ENCODE peak calls at places on chromosomes 12 and 14, in ten cellular contexts. C, V, D, A, H, P, L, B, N and I are unnamed samples.

GRCh38 chr12:57149309-57149900 is 2.0 kb upstream of the LRP1-AS start:
- DNase-seq in V (no peak), D (no peak), P (no peak), H (no peak), L (no peak), A (peak), B (no peak), C (no peak), N (peak), I (no peak)

GRCh38 chr12:52415870-52416750 is 10.0 kb upstream of the KRT82 start:
- DNase-seq in N (no peak), L (no peak), A (peak), B (peak), D (no peak), V (no peak), C (no peak), P (peak), H (no peak), I (no peak)

GRCh38 chr14:36524874-36525745 is 5.1 kb upstream of the NKX2-1 start:
- DNase-seq in B (no peak), V (no peak), A (peak), C (no peak), P (no peak), L (peak), H (no peak), N (no peak), D (no peak), I (no peak)

GRCh38 chr14:62304172-62304571 is 542.0 kb downstream of the SNAPC1 start:
- DNase-seq in N (no peak), L (peak), P (no peak), C (no peak), B (no peak), H (no peak), V (no peak), D (no peak), A (no peak), I (no peak)

GRCh38 chr14:32047791-32048190 is 29.3 kb upstream of the ARHGAP5 start:
- DNase-seq in N (no peak), L (no peak), A (peak), P (no peak), H (no peak), C (no peak), D (no peak), V (no peak), B (peak), I (no peak)

GRCh38 chr14:99579903-99580570 is 24.0 kb downstream of the CCDC85C start:
- DNase-seq in L (no peak), V (no peak), P (no peak), C (no peak), B (no peak), A (peak), N (no peak), D (no peak), H (no peak), I (no peak)

GRCh38 chr14:52735921-52736489 is 6.0 kb downstream of the STYX start:
- DNase-seq in H (no peak), V (no peak), B (no peak), A (no peak), N (no peak), C (no peak), P (no peak), L (no peak), D (no peak), I (no peak)

GRCh38 chr12:127241056-127241830 is 1025.7 kb upstream of the TMEM132C start:
- DNase-seq in D (no peak), L (no peak), H (no peak), C (no peak), A (peak), V (no peak), N (no peak), P (no peak), B (no peak), I (no peak)

GRCh38 chr14:35883677-35884293 is 57.6 kb downstream of the BRMS1L start:
- DNase-seq in L (peak), A (peak), B (no peak), P (peak), C (no peak), N (no peak), H (no peak), D (no peak), V (no peak), I (no peak)

GRCh38 chr12:76206039-76206676 is 121.7 kb upstream of the NAP1L1 start:
- DNase-seq in P (no peak), N (no peak), C (no peak), B (no peak), V (no peak), D (no peak), H (no peak), L (no peak), A (no peak), I (no peak)

GRCh38 chr12:52455818-52456217 is 3.9 kb upstream of the KRT6B start:
- DNase-seq in L (no peak), D (no peak), H (no peak), B (no peak), C (no peak), N (no peak), V (no peak), P (peak), A (no peak), I (no peak)

GRCh38 chr12:20777420-20777819 is 33.1 kb upstream of the SLCO1B3 start:
- DNase-seq in C (no peak), D (no peak), B (no peak), V (no peak), A (no peak), P (no peak), L (no peak), H (no peak), N (no peak), I (no peak)

GRCh38 chr12:57147641-57147944 is 174 bp upstream of the LRP1-AS start:
- DNase-seq in B (no peak), P (peak), A (peak), H (no peak), N (no peak), C (no peak), D (no peak), V (no peak), L (no peak), I (no peak)

GRCh38 chr14:64682843-64683242 is 21.4 kb upstream of the PLEKHG3 start:
- DNase-seq in D (no peak), A (no peak), L (no peak), N (no peak), P (no peak), C (no peak), B (no peak), H (no peak), V (no peak), I (no peak)

GRCh38 chr12:124527861-124528561 is 39.4 kb downstream of the NCOR2 start:
- DNase-seq in V (no peak), N (no peak), A (peak), L (no peak), B (no peak), H (no peak), C (no peak), D (no peak), P (no peak), I (no peak)